ENCODE peak calls at places on chromosomes 13 and 19, in nine cellular contexts. X is A549, U is endodermal cell, Z is spleen, R is fibroblast of mammary gland, H is heart left ventricle, J is AG04450, C is endothelial cell, P is OCI-LY7. L is an unnamed sample.

GRCh38 chr19:41575998-41576397 is at the start of gene CEACAM21:
- DNase-seq in X (no peak), U (no peak), Z (peak), R (no peak), H (peak), J (no peak), C (no peak), P (peak), L (peak)

GRCh38 chr19:2270572-2271515 is 11.1 kb downstream of the PEAK3 start:
- DNase-seq in X (peak), U (peak), Z (peak), R (peak), H (peak), J (peak), C (peak), P (peak), L (peak)

GRCh38 chr19:4512070-4512469 is 6.2 kb downstream of the PLIN4 start:
- DNase-seq in X (no peak), U (no peak), Z (no peak), R (no peak), H (no peak), J (no peak), C (no peak), P (no peak), L (no peak)

GRCh38 chr13:27022571-27023311 is 148.9 kb downstream of the USP12 start:
- DNase-seq in X (peak), U (peak), Z (no peak), R (peak), H (no peak), J (peak), C (no peak), P (no peak), L (no peak)

GRCh38 chr13:64471916-64472315 is 2758.2 kb downstream of the PCDH9 start:
- DNase-seq in X (peak), U (no peak), Z (no peak), R (peak), H (no peak), J (peak), C (no peak), P (no peak), L (no peak)

GRCh38 chr13:25375727-25376358 is 4.1 kb downstream of the ATP8A2 start:
- DNase-seq in X (peak), U (peak), Z (no peak), R (peak), H (no peak), J (peak), C (peak), P (peak), L (peak)

GRCh38 chr13:38686635-38687245 is at the start of gene FREM2:
- DNase-seq in X (peak), U (peak), Z (no peak), R (no peak), H (no peak), J (no peak), C (peak), P (no peak), L (no peak)

GRCh38 chr13:66443926-66444325 is 786.2 kb downstream of the PCDH9 start:
- DNase-seq in X (no peak), U (no peak), Z (no peak), R (no peak), H (no peak), J (no peak), C (no peak), P (no peak), L (no peak)

GRCh38 chr19:1470864-1471513 is 8.0 kb downstream of the C19orf25 start:
- DNase-seq in X (no peak), U (peak), Z (no peak), R (no peak), H (no peak), J (no peak), C (no peak), P (no peak), L (no peak)

GRCh38 chr19:36099166-36099785 is 11.7 kb upstream of the OVOL3 start:
- DNase-seq in X (no peak), U (no peak), Z (no peak), R (no peak), H (no peak), J (no peak), C (no peak), P (no peak), L (no peak)

GRCh38 chr19:36257512-36257876 is 42.6 kb downstream of the ZNF146 start:
- DNase-seq in X (no peak), U (no peak), Z (no peak), R (no peak), H (peak), J (no peak), C (no peak), P (no peak), L (no peak)

GRCh38 chr13:36130542-36131214 is 504 bp downstream of the DCLK1 start:
- DNase-seq in X (no peak), U (peak), Z (no peak), R (peak), H (peak), J (no peak), C (peak), P (no peak), L (no peak)

GRCh38 chr19:14972676-14973075 is 7.0 kb downstream of the SLC1A6 start:
- DNase-seq in X (no peak), U (no peak), Z (no peak), R (no peak), H (no peak), J (no peak), C (no peak), P (no peak), L (no peak)

GRCh38 chr19:1577929-1578618 is 9.9 kb upstream of the MEX3D start:
- DNase-seq in X (no peak), U (no peak), Z (no peak), R (no peak), H (no peak), J (no peak), C (no peak), P (no peak), L (no peak)

GRCh38 chr13:45231722-45232121 is 30.9 kb upstream of the KCTD4 start:
- DNase-seq in X (no peak), U (no peak), Z (no peak), R (peak), H (no peak), J (no peak), C (no peak), P (no peak), L (peak)

GRCh38 chr13:43822969-43823368 is 36.2 kb upstream of the ENOX1 start:
- DNase-seq in X (no peak), U (no peak), Z (no peak), R (peak), H (no peak), J (no peak), C (no peak), P (no peak), L (no peak)

GRCh38 chr13:49669735-49670309 is 21.5 kb downstream of the EBPL start:
- DNase-seq in X (peak), U (peak), Z (no peak), R (peak), H (no peak), J (peak), C (peak), P (peak), L (peak)

GRCh38 chr13:65472336-65472735 is 1757.8 kb downstream of the PCDH9 start:
- DNase-seq in X (no peak), U (no peak), Z (no peak), R (no peak), H (no peak), J (no peak), C (no peak), P (no peak), L (no peak)

GRCh38 chr19:5585461-5586299 is 17.9 kb upstream of the TINCR start:
- DNase-seq in X (no peak), U (peak), Z (no peak), R (no peak), H (no peak), J (no peak), C (no peak), P (no peak), L (peak)

GRCh38 chr19:41866284-41866683 is 6.2 kb downstream of the RPS19 start:
- DNase-seq in X (no peak), U (no peak), Z (peak), R (no peak), H (no peak), J (no peak), C (no peak), P (no peak), L (no peak)

GRCh38 chr13:30802953-30803478 is 67.7 kb downstream of the ALOX5AP start:
- DNase-seq in X (peak), U (peak), Z (peak), R (peak), H (peak), J (peak), C (peak), P (peak), L (peak)

GRCh38 chr13:51782026-51782710 is 21.8 kb downstream of the DHRS12 start:
- DNase-seq in X (no peak), U (no peak), Z (no peak), R (no peak), H (no peak), J (no peak), C (no peak), P (no peak), L (no peak)

GRCh38 chr19:35313614-35314013 is 15.4 kb upstream of the CD22 start:
- DNase-seq in X (no peak), U (peak), Z (no peak), R (no peak), H (peak), J (no peak), C (no peak), P (no peak), L (no peak)

GRCh38 chr19:39178296-39179006 is 18.3 kb upstream of the NCCRP1 start:
- DNase-seq in X (no peak), U (no peak), Z (no peak), R (no peak), H (no peak), J (no peak), C (no peak), P (no peak), L (no peak)

GRCh38 chr13:106532111-106532929 is 3.1 kb downstream of the EFNB2 start:
- DNase-seq in X (no peak), U (peak), Z (peak), R (peak), H (no peak), J (no peak), C (no peak), P (no peak), L (no peak)

DNA sequence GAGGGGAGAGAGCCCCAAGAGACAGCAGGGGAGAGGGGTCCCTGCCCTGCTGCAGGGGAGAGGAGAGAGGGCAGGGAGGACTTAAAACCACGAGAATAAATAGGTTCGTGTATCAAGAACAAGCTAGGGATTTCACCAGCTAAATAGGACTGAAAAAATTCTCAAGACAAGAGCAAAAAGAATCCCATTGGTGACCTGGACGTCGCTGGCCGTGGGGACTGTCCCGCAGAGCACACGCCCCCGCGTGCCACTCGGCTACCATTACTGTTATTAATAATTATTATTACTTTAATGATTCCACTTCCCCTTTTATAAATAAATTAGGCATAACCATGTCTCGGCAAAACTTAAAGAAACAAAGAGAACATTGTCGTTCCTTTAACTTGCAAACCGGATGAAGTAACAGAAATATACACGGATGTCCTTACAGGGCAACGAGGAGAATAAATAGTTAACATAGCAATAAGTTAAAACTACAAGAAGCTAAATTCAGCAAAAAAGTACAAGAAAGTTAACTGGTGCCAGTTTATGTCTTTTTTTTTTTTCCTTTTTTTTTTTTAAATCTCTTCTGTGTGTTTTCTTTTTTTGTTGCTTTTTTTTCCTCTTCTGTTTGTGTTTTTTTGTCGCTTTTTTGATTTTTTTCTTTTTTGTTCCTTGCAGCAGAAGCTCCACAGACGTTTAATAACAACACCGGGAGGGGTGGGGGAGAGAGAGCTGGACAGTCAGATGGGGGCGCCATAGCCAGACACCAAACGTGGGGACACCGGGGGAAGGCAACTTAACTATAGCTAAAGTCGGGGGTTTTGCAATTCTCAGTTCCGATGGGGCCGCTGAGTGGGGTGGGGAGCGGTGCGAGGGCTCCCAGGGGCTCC is 16.7 kb downstream of the PRKCSH start:
- DNase-seq in X (no peak), U (peak), Z (no peak), R (no peak), H (no peak), J (no peak), C (no peak), P (peak), L (peak)
- TF ChIP-seq CTCF in X (no peak), U (peak), Z (no peak), R (no peak), H (no peak), J (no peak), C (no peak), P (peak), L (no peak)

GRCh38 chr13:81957121-81957520 is 1616.2 kb upstream of the SPRY2 start:
- DNase-seq in X (peak), U (peak), Z (no peak), R (no peak), H (no peak), J (no peak), C (no peak), P (no peak), L (no peak)
- TF ChIP-seq CTCF in X (no peak), U (peak), Z (no peak), R (no peak), H (no peak), J (no peak), C (peak), P (peak), L (no peak)

GRCh38 chr19:32322541-32322940 is 22.9 kb upstream of the ZNF507 start:
- DNase-seq in X (no peak), U (peak), Z (no peak), R (no peak), H (no peak), J (no peak), C (no peak), P (no peak), L (no peak)

GRCh38 chr19:32330149-32330548 is 15.3 kb upstream of the ZNF507 start:
- DNase-seq in X (no peak), U (no peak), Z (no peak), R (no peak), H (no peak), J (no peak), C (no peak), P (no peak), L (no peak)

GRCh38 chr19:32318884-32319520 is 26.4 kb upstream of the ZNF507 start:
- DNase-seq in X (peak), U (peak), Z (no peak), R (no peak), H (no peak), J (no peak), C (peak), P (peak), L (no peak)

DNA sequence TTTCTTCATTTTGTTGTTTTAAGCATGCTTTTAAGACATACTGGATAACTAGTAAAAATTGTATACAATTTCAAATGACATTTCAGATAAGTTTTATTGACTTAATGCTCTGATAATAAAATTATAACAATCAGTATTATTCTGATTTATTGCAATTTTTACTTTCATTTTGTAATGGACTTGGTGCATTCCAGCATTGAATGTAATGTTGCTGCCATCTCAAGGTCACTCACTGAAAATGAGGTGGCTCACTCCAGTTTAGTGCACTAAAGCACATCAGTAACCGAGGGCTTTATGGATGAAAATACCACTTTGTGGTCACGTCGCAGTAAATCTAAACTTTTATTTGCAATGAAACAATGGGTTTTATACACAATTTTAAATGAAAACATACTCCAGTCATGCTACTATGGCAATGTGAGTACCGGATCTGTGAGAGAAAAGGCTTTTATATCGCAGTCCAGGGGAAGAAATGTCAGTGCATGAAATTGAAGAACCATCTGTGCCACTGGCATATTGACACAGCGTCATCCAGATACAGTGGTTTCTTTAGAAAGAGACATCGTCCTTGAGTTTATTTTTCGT is 20.7 kb upstream of the ZNF507 start:
- DNase-seq in X (no peak), U (no peak), Z (no peak), R (no peak), H (no peak), J (no peak), C (no peak), P (no peak), L (no peak)
- TF ChIP-seq CTCF in X (peak), U (no peak), Z (no peak), R (no peak), H (no peak), J (no peak), C (no peak), P (peak), L (no peak)

DNA sequence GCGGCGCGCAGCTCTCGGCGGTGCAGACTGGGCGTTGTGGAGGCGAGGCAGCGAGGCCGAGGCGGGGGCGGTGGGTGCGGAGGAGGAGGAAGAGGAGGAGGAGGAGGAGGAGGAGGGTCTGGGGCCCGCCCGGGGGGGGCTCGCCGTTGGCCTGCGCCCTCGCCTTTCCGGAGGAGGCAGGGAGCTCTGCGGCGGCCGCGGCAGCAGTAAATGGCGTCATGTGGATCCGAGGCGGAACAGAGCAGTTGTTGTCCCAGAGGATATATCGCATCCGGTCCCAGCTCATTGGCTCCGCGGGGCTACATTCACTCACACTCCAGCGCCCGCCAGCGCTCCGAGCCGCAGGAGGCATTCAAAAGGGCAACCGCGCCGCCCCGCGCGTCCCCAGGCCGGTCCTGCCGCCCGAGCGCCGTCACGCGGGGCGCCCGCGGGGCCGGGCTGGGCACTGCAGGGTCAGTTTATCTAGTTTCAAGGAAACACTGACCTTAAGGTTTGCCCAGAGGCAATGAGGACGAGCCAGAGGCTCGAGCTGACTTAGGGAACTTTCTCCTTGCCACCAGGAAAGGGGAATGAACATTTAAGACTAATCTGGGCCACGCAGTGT is at the start of gene SPRY2:
- DNase-seq in X (peak), U (peak), Z (peak), R (peak), H (peak), J (peak), C (peak), P (no peak), L (peak)
- TF ChIP-seq CTCF in X (peak), U (peak), Z (no peak), R (no peak), H (peak), J (no peak), C (no peak), P (no peak), L (no peak)

DNA sequence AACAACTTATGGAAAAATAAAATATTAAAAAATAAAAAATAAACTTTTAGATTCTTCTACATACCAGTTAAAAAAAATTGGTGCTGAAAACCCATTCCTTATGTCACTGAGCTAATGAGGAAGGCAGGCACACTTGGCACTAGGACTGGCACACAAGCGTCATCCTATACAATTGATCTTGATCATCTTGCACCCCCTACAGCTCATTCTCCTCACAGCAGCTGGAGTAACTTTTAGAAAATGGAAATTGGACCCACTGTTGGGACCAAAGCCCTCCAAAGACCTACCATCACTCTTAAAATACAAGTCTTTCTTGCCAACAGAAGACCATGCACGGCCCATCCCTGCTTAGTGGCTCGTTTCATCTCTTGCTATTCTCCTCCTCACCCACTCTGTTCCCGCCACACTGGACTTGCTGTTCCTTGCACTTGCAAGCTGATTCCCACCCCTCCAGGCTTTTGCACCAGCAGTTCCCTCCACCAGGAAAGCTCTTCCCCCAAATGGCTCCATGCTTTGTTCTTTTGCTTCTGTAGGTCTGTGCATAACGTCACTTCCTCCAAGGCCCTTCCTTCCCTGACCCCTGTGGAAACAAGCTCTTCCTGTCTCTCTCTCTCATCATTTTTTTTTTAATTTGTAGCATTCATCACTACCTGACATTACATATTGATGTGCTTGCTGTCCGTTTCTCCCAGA is 11.6 kb downstream of the CTU1 start:
- DNase-seq in X (peak), U (no peak), Z (peak), R (peak), H (no peak), J (no peak), C (no peak), P (no peak), L (no peak)
- TF ChIP-seq CTCF in X (peak), U (peak), Z (no peak), R (peak), H (no peak), J (no peak), C (no peak), P (no peak), L (no peak)

L was measured in GM20000.